ENCODE peak calls at places on chromosomes 4 and X, in five cellular contexts. N, I, J, H and Y are unnamed samples.

GRCh38 chr4:176883108-176883550 is 90.4 kb upstream of the VEGFC start:
- DNase-seq in N (no peak), I (peak; percentile 52), J (peak; percentile 57), H (no peak), Y (no peak)

GRCh38 chr4:102250341-102250740 is 94.9 kb downstream of the SLC39A8 start:
- DNase-seq in N (no peak), I (no peak), J (no peak), H (no peak), Y (no peak)

GRCh38 chrX:121307441-121307840 is 260.0 kb downstream of the GLUD2 start:
- DNase-seq in N (no peak), I (no peak), J (no peak), H (no peak), Y (no peak)

GRCh38 chr4:55035892-55036291 is 89.5 kb downstream of the KDR start:
- DNase-seq in N (no peak), I (no peak), J (no peak), H (no peak), Y (no peak)

GRCh38 chr4:71426381-71427042 is 87.7 kb downstream of the SLC4A4 start:
- DNase-seq in N (no peak), I (no peak), J (no peak), H (no peak), Y (no peak)

GRCh38 chr4:83114576-83114975 is at the start of gene PLAC8:
- DNase-seq in N (no peak), I (no peak), J (no peak), H (peak; percentile 27), Y (no peak)

GRCh38 chrX:80335062-80335830 is 85.0 kb upstream of the TENT5D start:
- DNase-seq in N (peak; percentile 25), I (peak; percentile 27), J (no peak), H (no peak), Y (no peak)

GRCh38 chr4:2075987-2076907 is 17.1 kb downstream of the NAT8L start:
- DNase-seq in N (no peak), I (no peak), J (no peak), H (no peak), Y (no peak)

GRCh38 chrX:134251241-134251640 is 14.3 kb downstream of the CCDC160 start:
- DNase-seq in N (no peak), I (no peak), J (no peak), H (no peak), Y (no peak)